ENCODE peak calls at places on chromosomes 2 and 18, in four cellular contexts. J, E, A and Z are unnamed samples. For H3K36me3, the result is how much of the 10 kb centered on the place peaks cover.

GRCh38 chr2:99571609-99572344 is 82.0 kb upstream of the REV1 start:
- DNase-seq in A (no peak), E (no peak), J (no peak), Z (no peak)

GRCh38 chr2:203873921-203874631 is 6.5 kb downstream of the CTLA4 start:
- DNase-seq in A (no peak), E (no peak), J (no peak), Z (no peak)

GRCh38 chr2:233098615-233099014 is 38.5 kb downstream of the INPP5D start:
- DNase-seq in A (no peak), E (no peak), J (no peak), Z (peak)

GRCh38 chr18:27298215-27298804 is 113.2 kb upstream of the CHST9 start:
- DNase-seq in A (no peak), J (no peak), E (no peak), Z (peak)

GRCh38 chr2:68235090-68235489 is 17.2 kb downstream of the PPP3R1 start:
- DNase-seq in A (no peak), E (no peak), J (no peak), Z (no peak)

GRCh38 chr2:239186958-239187357 is 213.9 kb downstream of the HDAC4 start:
- DNase-seq in A (no peak), J (peak), E (no peak), Z (no peak)

GRCh38 chr2:12196495-12196894 is 450.1 kb downstream of the LPIN1 start:
- DNase-seq in A (no peak), J (no peak), E (no peak), Z (no peak)

GRCh38 chr2:67322361-67323001 is 74.7 kb upstream of the ETAA1 start:
- DNase-seq in J (peak), E (no peak), A (no peak), Z (peak)

GRCh38 chr2:17107131-17107530 is 411.1 kb downstream of the RAD51AP2 start:
- DNase-seq in E (no peak), J (no peak), A (no peak), Z (no peak)

GRCh38 chr2:238968616-238969394 is 120.9 kb downstream of the TWIST2 start:
- DNase-seq in E (no peak), A (no peak), J (no peak), Z (no peak)

GRCh38 chr2:9138507-9139085 is 68.0 kb upstream of the ASAP2 start:
- DNase-seq in J (no peak), A (no peak), E (no peak), Z (no peak)

GRCh38 chr2:189613077-189613636 is 32.6 kb upstream of the SLC40A1 start:
- DNase-seq in J (no peak), A (no peak), E (no peak), Z (peak)

GRCh38 chr18:33572022-33572421 is 6.0 kb upstream of the ASXL3 start:
- DNase-seq in E (no peak), A (no peak), J (no peak), Z (no peak)

GRCh38 chr2:223586261-223586660 is 15.9 kb downstream of the SCG2 start:
- DNase-seq in J (no peak), E (no peak), A (no peak), Z (no peak)

GRCh38 chr2:164976301-164976700 is 21.0 kb upstream of the SLC38A11 start:
- DNase-seq in E (no peak), A (no peak), J (no peak), Z (no peak)

GRCh38 chr2:234977228-234977679 is 25.4 kb downstream of the SH3BP4 start:
- DNase-seq in E (no peak), A (no peak), J (no peak), Z (no peak)

GRCh38 chr2:55311444-55311870 is 42.4 kb upstream of the MTIF2 start:
- DNase-seq in E (no peak), J (no peak), A (peak), Z (no peak)

GRCh38 chr18:76443519-76444435 is 51.3 kb downstream of the ZNF516 start:
- DNase-seq in A (no peak), J (no peak), E (no peak), Z (no peak)

GRCh38 chr2:30871980-30872789 is 64.9 kb upstream of the CAPN13 start:
- DNase-seq in J (no peak), E (no peak), A (no peak), Z (no peak)

DNA sequence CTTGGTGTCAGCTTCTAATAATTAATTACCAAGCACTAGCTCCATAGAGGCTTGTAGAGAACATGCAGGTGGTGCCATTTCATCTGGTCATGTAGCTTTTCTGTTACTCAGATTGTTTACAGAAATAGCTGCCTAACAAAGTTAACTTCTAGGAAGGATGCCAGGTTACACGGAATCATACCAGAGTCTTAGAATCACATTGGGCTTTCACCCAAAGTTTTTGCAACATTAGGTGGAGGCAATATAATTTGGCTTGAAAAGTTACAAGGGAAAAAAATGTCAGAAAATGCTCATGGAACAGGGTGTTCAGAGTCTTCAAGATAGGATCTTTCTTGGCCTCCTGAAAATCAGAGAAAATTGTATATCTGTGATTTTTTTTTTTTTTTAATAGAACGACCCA is 135.6 kb downstream of the ARHGAP15 start:
- DNase-seq in A (no peak), J (no peak), E (no peak), Z (no peak)
- H3K36me3 ChIP-seq in A (under half), J (under half), E (under half), Z (under half)

GRCh38 chr2:171433763-171434670 is at the start of the genes DCAF17 and METTL8:
- DNase-seq in E (peak), J (peak), A (peak), Z (peak)

GRCh38 chr2:171431677-171432167 is 2.1 kb downstream of the METTL8 start:
- DNase-seq in A (no peak), J (no peak), E (no peak), Z (no peak)

GRCh38 chr2:171434671-171434980 is 600 bp downstream of the DCAF17 start:
- DNase-seq in J (no peak), A (no peak), E (no peak), Z (no peak)

GRCh38 chr2:171432206-171432968 is 1.4 kb downstream of the METTL8 start:
- DNase-seq in J (no peak), A (no peak), E (no peak), Z (no peak)

GRCh38 chr2:171432969-171433762 is 624 bp downstream of the METTL8 start:
- DNase-seq in J (no peak), E (peak), A (peak), Z (peak)
- H3K36me3 ChIP-seq in J (under half), E (under half), A (under half), Z (under half)

DNA sequence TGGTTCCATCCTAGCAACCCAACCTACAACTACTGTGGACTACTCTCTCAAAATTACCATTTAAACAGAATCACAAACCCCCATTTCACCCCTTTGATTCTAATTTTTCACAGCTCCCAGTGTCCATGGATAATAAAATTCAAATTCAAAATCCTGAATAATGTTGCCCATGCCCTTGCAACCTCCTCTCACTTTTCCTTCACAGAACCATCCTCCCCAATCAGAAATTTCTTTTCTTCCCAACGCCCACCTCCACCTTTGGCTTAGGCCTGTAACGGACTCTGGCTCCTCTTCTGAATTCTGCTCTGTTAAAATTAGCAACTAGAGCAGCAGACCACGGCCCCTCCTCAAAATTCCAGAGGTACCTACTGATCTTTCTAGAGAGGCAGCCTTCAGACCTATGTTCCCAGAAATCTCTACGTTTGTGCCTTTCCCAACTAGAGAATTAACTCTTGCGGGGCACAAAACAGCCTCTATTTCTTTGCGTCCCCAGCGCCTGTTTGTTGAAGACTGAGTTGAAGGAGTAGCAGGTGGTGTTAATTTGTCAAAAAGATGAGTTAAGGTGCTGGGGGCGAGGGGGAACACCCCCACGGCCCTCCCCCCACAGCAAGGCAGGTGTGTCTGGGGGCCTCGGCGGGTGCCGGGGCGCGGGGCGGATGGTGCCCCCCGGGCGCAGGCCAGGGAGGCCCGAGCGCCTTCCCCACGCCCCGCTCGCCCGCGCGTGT is 428 bp upstream of the MAP3K20 start:
- DNase-seq in A (no peak), J (no peak), E (no peak), Z (no peak)
- H3K36me3 ChIP-seq in A (under half), J (under half), E (under half), Z (under half)

GRCh38 chr2:230706966-230707365 is 5.7 kb upstream of the CAB39 start:
- DNase-seq in A (no peak), E (no peak), J (no peak), Z (no peak)
- H3K36me3 ChIP-seq in A (under half), E (under half), J (under half), Z (under half)